ENCODE peak calls at places on chromosomes 2 and 18, in four cellular contexts. One of them, this sample, is unnamed.
A peak's percentile ranks its signal among the peaks of the same experiment; 100 is the strongest.

GRCh38 chr2:99442837-99443236 is 47.0 kb downstream of the REV1 start:
- DNase-seq in CD8-positive, alpha-beta T cell: no peak
- DNase-seq in heart left ventricle: no peak
- DNase-seq in neural progenitor cell: peak; percentile 7
- DNase-seq in this sample: no peak

GRCh38 chr2:75464348-75464946 is 96.3 kb downstream of the EVA1A start:
- DNase-seq in CD8-positive, alpha-beta T cell: no peak
- DNase-seq in heart left ventricle: no peak
- DNase-seq in neural progenitor cell: no peak
- DNase-seq in this sample: no peak

GRCh38 chr2:41930807-41931566 is 116.8 kb upstream of the PKDCC start:
- DNase-seq in CD8-positive, alpha-beta T cell: no peak
- DNase-seq in heart left ventricle: no peak
- DNase-seq in neural progenitor cell: no peak
- DNase-seq in this sample: no peak

GRCh38 chr2:68416081-68416675 is 50.9 kb downstream of the FBXO48 start:
- DNase-seq in CD8-positive, alpha-beta T cell: no peak
- DNase-seq in heart left ventricle: no peak
- DNase-seq in neural progenitor cell: no peak
- DNase-seq in this sample: no peak

GRCh38 chr18:22169011-22169888 is at the start of gene GATA6:
- DNase-seq in CD8-positive, alpha-beta T cell: peak; percentile 32
- DNase-seq in heart left ventricle: peak; percentile 92
- DNase-seq in neural progenitor cell: peak; percentile 92
- DNase-seq in this sample: peak; percentile 61

GRCh38 chr2:17083902-17084301 is 418.3 kb upstream of the CYRIA start:
- DNase-seq in CD8-positive, alpha-beta T cell: no peak
- DNase-seq in heart left ventricle: no peak
- DNase-seq in neural progenitor cell: no peak
- DNase-seq in this sample: peak; percentile 35

GRCh38 chr2:29878898-29879297 is 42.5 kb downstream of the ALK start:
- DNase-seq in CD8-positive, alpha-beta T cell: no peak
- DNase-seq in heart left ventricle: no peak
- DNase-seq in neural progenitor cell: no peak
- DNase-seq in this sample: no peak

GRCh38 chr2:118059919-118060478 is 28.3 kb upstream of the INSIG2 start:
- DNase-seq in CD8-positive, alpha-beta T cell: no peak
- DNase-seq in heart left ventricle: no peak
- DNase-seq in neural progenitor cell: no peak
- DNase-seq in this sample: no peak

GRCh38 chr2:214481204-214481603 is 70.3 kb downstream of the VWC2L start:
- DNase-seq in CD8-positive, alpha-beta T cell: no peak
- DNase-seq in heart left ventricle: no peak
- DNase-seq in neural progenitor cell: peak; percentile 5
- DNase-seq in this sample: no peak

GRCh38 chr18:50161806-50162205 is 33.1 kb downstream of the MYO5B start:
- DNase-seq in CD8-positive, alpha-beta T cell: no peak
- DNase-seq in heart left ventricle: no peak
- DNase-seq in neural progenitor cell: no peak
- DNase-seq in this sample: no peak

GRCh38 chr2:163252199-163252598 is 413.6 kb upstream of the KCNH7 start:
- DNase-seq in CD8-positive, alpha-beta T cell: no peak
- DNase-seq in heart left ventricle: no peak
- DNase-seq in neural progenitor cell: no peak
- DNase-seq in this sample: no peak

GRCh38 chr2:211055438-211055837 is 499.0 kb downstream of the CPS1 start:
- DNase-seq in CD8-positive, alpha-beta T cell: no peak
- DNase-seq in heart left ventricle: no peak
- DNase-seq in neural progenitor cell: peak; percentile 50
- DNase-seq in this sample: peak; percentile 29

GRCh38 chr2:157498501-157498900 is 54.6 kb upstream of the CYTIP start:
- DNase-seq in CD8-positive, alpha-beta T cell: no peak
- DNase-seq in heart left ventricle: no peak
- DNase-seq in neural progenitor cell: no peak
- DNase-seq in this sample: no peak

GRCh38 chr2:186950694-186951093 is 101.7 kb upstream of the ZSWIM2 start:
- DNase-seq in CD8-positive, alpha-beta T cell: no peak
- DNase-seq in heart left ventricle: no peak
- DNase-seq in neural progenitor cell: no peak
- DNase-seq in this sample: no peak

DNA sequence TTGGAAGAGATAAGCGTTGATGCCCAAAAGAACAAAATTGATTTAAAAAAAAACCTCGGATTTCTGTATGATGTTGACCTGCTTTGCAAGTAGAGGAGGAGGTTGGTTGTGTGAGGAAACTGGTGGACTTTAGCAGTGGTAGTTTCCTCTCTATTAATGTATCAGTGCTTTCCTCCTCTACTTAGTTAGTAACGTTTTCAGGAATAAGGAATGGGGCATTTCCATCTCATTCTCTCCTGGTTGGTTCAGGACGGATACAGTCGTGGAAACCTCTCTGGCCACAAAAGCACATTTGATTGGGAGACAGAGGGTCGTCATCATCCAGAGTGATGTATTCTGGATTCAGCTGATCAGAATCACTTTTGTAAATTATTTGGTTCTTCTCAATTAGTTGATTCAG is 1.5 kb downstream of the FHOD3 start:
- DNase-seq in CD8-positive, alpha-beta T cell: no peak
- DNase-seq in heart left ventricle: no peak
- DNase-seq in neural progenitor cell: no peak
- DNase-seq in this sample: no peak
- H3K4me3 ChIP-seq in CD8-positive, alpha-beta T cell: no peak overlapping the region
- H3K4me3 ChIP-seq in heart left ventricle: peak overlapping the region; percentile 83
- H3K4me3 ChIP-seq in neural progenitor cell: peak overlapping the region; percentile 90
- H3K4me3 ChIP-seq in this sample: no peak overlapping the region

GRCh38 chr2:44295113-44295512 is 19.8 kb downstream of the SLC3A1 start:
- DNase-seq in CD8-positive, alpha-beta T cell: no peak
- DNase-seq in heart left ventricle: no peak
- DNase-seq in neural progenitor cell: no peak
- DNase-seq in this sample: no peak
- H3K27ac ChIP-seq in CD8-positive, alpha-beta T cell: no peak overlapping the region
- H3K27ac ChIP-seq in heart left ventricle: no peak overlapping the region
- H3K27ac ChIP-seq in neural progenitor cell: no peak overlapping the region
- H3K27ac ChIP-seq in this sample: no peak overlapping the region

GRCh38 chr2:168702579-168702978 is 99.9 kb upstream of the NOSTRIN start:
- DNase-seq in CD8-positive, alpha-beta T cell: no peak
- DNase-seq in heart left ventricle: no peak
- DNase-seq in neural progenitor cell: no peak
- DNase-seq in this sample: no peak

GRCh38 chr2:168708099-168708498 is 94.3 kb upstream of the NOSTRIN start:
- DNase-seq in CD8-positive, alpha-beta T cell: no peak
- DNase-seq in heart left ventricle: no peak
- DNase-seq in neural progenitor cell: no peak
- DNase-seq in this sample: no peak

GRCh38 chr2:168706806-168707205 is 95.6 kb upstream of the NOSTRIN start:
- DNase-seq in CD8-positive, alpha-beta T cell: no peak
- DNase-seq in heart left ventricle: no peak
- DNase-seq in neural progenitor cell: no peak
- DNase-seq in this sample: no peak

GRCh38 chr2:168703926-168704325 is 98.5 kb upstream of the NOSTRIN start:
- DNase-seq in CD8-positive, alpha-beta T cell: no peak
- DNase-seq in heart left ventricle: no peak
- DNase-seq in neural progenitor cell: no peak
- DNase-seq in this sample: no peak

DNA sequence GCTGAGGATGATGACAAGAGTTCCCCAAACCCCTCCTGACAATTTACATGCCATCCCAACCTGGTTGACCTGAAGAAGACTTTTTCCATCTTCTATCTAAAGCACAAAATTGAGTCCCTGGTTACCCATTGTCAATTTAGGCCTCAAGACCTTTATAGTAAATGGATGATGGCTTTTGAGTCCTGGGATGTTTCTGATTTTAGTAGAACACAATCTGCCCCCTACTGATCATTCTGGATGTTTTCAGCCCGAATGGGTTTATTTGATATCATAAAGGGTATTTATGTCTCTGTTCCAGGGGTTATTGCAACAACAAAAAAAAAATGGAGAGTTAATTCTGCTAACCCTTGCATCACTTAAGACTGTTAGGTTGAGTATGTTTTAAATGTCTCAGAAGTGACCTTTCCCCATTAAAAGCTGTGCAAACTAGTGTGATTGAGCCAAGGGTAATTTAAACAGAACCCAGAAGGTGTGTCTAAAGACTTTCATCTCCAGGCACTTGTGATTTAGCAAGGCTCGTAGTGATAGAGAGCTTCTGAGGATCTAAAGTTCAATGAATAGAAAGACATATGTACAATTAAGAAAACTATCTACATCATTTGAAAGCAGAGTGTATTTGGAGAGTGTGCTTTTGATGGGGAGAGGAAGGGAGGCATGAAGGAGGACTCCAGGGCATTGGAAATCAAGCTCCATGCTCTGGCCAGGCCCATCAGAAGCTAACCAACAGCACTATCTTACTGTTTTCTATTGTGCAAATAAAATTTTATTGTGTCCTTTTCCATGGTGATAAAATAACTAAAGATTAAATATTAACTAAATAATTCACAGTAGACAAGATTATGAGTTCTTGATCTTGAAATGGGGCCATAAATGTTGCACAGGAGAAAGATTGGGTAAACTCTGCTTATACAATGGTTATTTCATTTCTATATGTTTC is 96.6 kb upstream of the NOSTRIN start:
- DNase-seq in CD8-positive, alpha-beta T cell: no peak
- DNase-seq in heart left ventricle: no peak
- DNase-seq in neural progenitor cell: peak; percentile 38
- DNase-seq in this sample: no peak
- TF ChIP-seq CTCF in CD8-positive, alpha-beta T cell: no peak
- TF ChIP-seq CTCF in heart left ventricle: no peak
- TF ChIP-seq CTCF in neural progenitor cell: peak; percentile 53
- TF ChIP-seq CTCF in this sample: no peak

DNA sequence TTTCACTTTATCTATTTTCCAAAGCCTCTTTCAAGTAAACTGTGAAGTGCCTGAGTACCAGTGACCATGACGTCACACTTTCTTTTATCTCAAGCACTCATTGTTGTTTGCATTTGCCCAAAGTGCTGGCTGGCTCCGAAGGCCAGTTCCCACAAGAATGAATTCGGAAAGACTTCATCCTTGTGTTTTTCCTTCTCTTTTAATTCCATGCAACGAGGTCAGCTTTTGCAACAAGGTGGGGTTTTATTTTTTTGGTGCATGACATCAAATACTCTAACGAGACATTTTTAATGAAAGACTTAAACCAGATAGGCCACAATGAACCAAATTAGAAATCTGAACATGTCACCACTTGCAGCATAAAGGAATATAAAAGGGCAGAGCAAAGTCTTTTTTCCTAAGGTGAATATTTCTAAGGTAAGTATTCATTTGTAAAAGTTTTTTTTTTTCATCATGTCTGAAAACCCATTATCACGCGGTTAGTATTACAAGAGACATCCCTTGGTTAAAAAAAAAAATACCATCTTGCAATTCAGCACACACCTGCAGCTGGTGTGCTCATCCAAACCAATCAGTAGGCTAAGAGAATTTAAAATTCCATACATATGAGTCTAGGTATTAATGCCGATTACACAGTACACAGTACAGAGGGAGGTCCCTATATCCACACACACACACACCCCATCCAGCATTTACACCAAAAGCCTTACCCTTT is 2.4 kb downstream of the ARL4C start:
- DNase-seq in CD8-positive, alpha-beta T cell: no peak
- DNase-seq in heart left ventricle: no peak
- DNase-seq in neural progenitor cell: peak; percentile 84
- DNase-seq in this sample: no peak
- H3K4me3 ChIP-seq in CD8-positive, alpha-beta T cell: peak overlapping the region; percentile 99
- H3K4me3 ChIP-seq in heart left ventricle: no peak overlapping the region
- H3K4me3 ChIP-seq in neural progenitor cell: peak overlapping the region; percentile 97
- H3K4me3 ChIP-seq in this sample: peak overlapping the region; percentile 73

DNA sequence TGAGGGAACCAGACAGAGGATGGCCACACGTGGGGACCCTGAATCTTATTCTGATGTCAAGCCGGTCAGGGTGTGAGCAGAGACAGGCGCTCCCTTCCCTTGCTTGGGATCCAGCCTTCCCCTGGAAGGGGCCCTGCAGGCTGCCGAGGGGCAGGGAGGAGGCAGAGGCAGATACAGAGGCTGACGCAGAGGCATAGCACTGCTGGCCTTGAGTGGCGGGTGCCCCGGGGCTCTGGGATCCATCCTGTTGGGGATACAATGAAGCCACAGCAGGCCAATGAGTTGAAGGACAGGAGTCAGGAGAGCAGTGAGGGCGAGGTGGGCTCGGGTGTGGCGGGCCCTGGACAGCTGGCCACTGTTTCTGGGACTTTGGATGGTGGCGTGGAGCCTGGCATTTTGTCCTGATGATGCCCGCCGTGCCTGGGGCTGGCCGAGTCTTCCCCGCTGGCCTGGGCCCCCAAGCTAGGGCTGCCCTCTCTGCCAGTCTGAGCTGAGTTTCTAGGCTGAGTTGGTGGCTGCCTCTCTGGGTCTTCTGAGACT is 63.9 kb upstream of the GPC1 start:
- DNase-seq in CD8-positive, alpha-beta T cell: no peak
- DNase-seq in heart left ventricle: no peak
- DNase-seq in neural progenitor cell: no peak
- DNase-seq in this sample: no peak
- H3K27ac ChIP-seq in CD8-positive, alpha-beta T cell: no peak overlapping the region
- H3K27ac ChIP-seq in heart left ventricle: peak overlapping the region; percentile 99
- H3K27ac ChIP-seq in neural progenitor cell: no peak overlapping the region
- H3K27ac ChIP-seq in this sample: no peak overlapping the region

GRCh38 chr18:8779251-8779650 is 73.9 kb downstream of the MTCL1 start:
- DNase-seq in CD8-positive, alpha-beta T cell: no peak
- DNase-seq in heart left ventricle: no peak
- DNase-seq in neural progenitor cell: no peak
- DNase-seq in this sample: no peak

GRCh38 chr18:8778386-8778785 is 73.0 kb downstream of the MTCL1 start:
- DNase-seq in CD8-positive, alpha-beta T cell: no peak
- DNase-seq in heart left ventricle: no peak
- DNase-seq in neural progenitor cell: peak; percentile 80
- DNase-seq in this sample: no peak

GRCh38 chr18:8778824-8779223 is 73.5 kb downstream of the MTCL1 start:
- DNase-seq in CD8-positive, alpha-beta T cell: no peak
- DNase-seq in heart left ventricle: no peak
- DNase-seq in neural progenitor cell: no peak
- DNase-seq in this sample: no peak

GRCh38 chr18:8776544-8776943 is 71.2 kb downstream of the MTCL1 start:
- DNase-seq in CD8-positive, alpha-beta T cell: no peak
- DNase-seq in heart left ventricle: no peak
- DNase-seq in neural progenitor cell: no peak
- DNase-seq in this sample: no peak

GRCh38 chr18:8777846-8778245 is 72.5 kb downstream of the MTCL1 start:
- DNase-seq in CD8-positive, alpha-beta T cell: no peak
- DNase-seq in heart left ventricle: no peak
- DNase-seq in neural progenitor cell: peak; percentile 15
- DNase-seq in this sample: no peak
- TF ChIP-seq CTCF in CD8-positive, alpha-beta T cell: no peak
- TF ChIP-seq CTCF in heart left ventricle: no peak
- TF ChIP-seq CTCF in neural progenitor cell: no peak
- TF ChIP-seq CTCF in this sample: no peak

DNA sequence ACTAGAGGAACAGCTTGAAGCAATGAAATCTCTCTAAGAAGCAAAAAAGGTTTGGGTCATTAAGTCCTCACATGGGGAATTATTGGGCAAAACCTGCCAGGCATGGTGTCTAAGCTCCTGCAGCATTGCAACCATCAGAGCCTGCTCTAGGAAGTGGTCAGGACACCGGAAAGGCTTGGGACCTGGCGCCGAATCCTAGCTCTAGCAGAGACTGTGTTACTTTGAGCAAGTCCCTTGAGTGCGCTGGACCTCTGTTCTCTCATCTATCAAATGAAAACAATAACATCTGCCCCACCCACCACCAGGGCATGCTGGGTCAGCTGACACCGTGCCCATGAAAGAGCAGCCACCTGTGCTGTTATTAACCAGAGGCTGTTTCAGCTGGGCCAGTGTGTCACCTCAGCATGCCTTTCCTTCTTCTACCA is 6.3 kb downstream of the TMEM127 start:
- DNase-seq in CD8-positive, alpha-beta T cell: no peak
- DNase-seq in heart left ventricle: no peak
- DNase-seq in neural progenitor cell: no peak
- DNase-seq in this sample: peak; percentile 38
- H3K4me3 ChIP-seq in CD8-positive, alpha-beta T cell: no peak overlapping the region
- H3K4me3 ChIP-seq in heart left ventricle: no peak overlapping the region
- H3K4me3 ChIP-seq in neural progenitor cell: no peak overlapping the region
- H3K4me3 ChIP-seq in this sample: no peak overlapping the region

This sample was measured in WERI-Rb-1.